ENCODE peak calls at places on chromosome 9, in five cellular contexts. E, B, R, S and C are unnamed samples. For H3K4me1, the result is how much of the 10 kb centered on the place peaks cover.

GRCh38 chr9:13278368-13279246 is 885 bp downstream of the MPDZ start:
- DNase-seq in B (peak), R (peak), E (no peak), S (peak), C (peak)

GRCh38 chr9:38486837-38487236 is 62.6 kb upstream of the IGFBPL1 start:
- DNase-seq in B (no peak), R (no peak), S (no peak), E (no peak), C (no peak)

GRCh38 chr9:504921-505821 is 290.5 kb downstream of the DOCK8 start:
- DNase-seq in B (peak), S (peak), R (peak), E (no peak), C (no peak)

GRCh38 chr9:133609311-133610098 is at the start of gene FAM163B:
- DNase-seq in B (no peak), E (no peak), S (peak), R (peak), C (peak)

GRCh38 chr9:132673355-132673754 is 3.1 kb downstream of the GTF3C4 start:
- DNase-seq in R (no peak), B (peak), S (no peak), E (no peak), C (peak)

GRCh38 chr9:14618851-14619250 is 74.4 kb downstream of the ZDHHC21 start:
- DNase-seq in R (no peak), B (no peak), E (no peak), S (no peak), C (no peak)

GRCh38 chr9:12916037-12916436 is 141.2 kb downstream of the LURAP1L start:
- DNase-seq in E (no peak), B (no peak), S (no peak), R (no peak), C (peak)

GRCh38 chr9:68741234-68741633 is 36.2 kb downstream of the PIP5K1B start:
- DNase-seq in R (no peak), B (no peak), S (no peak), E (no peak), C (no peak)

DNA sequence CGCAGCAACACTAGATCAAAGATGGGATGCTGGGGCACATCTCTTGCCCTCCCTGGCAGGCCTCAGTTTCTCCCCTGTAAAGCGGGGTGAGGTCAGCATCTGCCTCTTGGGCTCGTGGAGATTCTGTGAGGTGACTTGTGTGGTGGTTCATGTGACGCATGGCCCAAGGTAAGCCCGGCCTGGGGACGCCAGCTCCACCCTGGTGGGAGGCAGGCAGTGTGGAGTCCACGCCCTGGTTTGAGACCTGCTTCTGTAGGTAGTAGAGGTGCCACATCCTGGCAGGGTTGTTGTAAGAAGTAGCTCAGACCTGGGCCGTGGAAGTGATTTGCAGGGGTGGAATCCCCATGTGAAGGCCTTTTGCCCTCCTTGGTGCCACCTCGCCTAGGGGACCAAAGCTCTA is 101.5 kb downstream of the DAB2IP start:
- DNase-seq in E (no peak), B (no peak), S (no peak), R (no peak), C (no peak)
- H3K4me1 ChIP-seq in E (under half), B (under half), S (half or more), R (half or more), C (under half)

GRCh38 chr9:77987104-77987656 is 44.4 kb downstream of the GNAQ start:
- DNase-seq in E (no peak), B (no peak), S (no peak), R (no peak), C (no peak)
- H3K4me1 ChIP-seq in E (under half), B (under half), S (under half), R (under half), C (under half)

GRCh38 chr9:123059472-123060220 is 26.2 kb downstream of the GPR21 start:
- DNase-seq in B (no peak), R (no peak), E (no peak), S (no peak), C (no peak)
- H3K4me1 ChIP-seq in B (under half), R (under half), E (under half), S (under half), C (under half)

GRCh38 chr9:129318121-129319075 is 140.3 kb upstream of the IER5L start:
- DNase-seq in E (no peak), R (peak), B (no peak), S (peak), C (no peak)
- H3K4me1 ChIP-seq in E (under half), R (under half), B (under half), S (under half), C (half or more)

GRCh38 chr9:91896513-91897121 is 53.4 kb downstream of the ROR2 start:
- DNase-seq in S (peak), E (no peak), B (no peak), R (peak), C (peak)

GRCh38 chr9:91897201-91897600 is 52.8 kb downstream of the ROR2 start:
- DNase-seq in E (no peak), S (no peak), R (no peak), B (no peak), C (no peak)

GRCh38 chr9:91896096-91896495 is 53.9 kb downstream of the ROR2 start:
- DNase-seq in B (no peak), R (no peak), S (no peak), E (no peak), C (peak)

GRCh38 chr9:91891915-91892314 is 58.1 kb downstream of the ROR2 start:
- DNase-seq in S (no peak), R (no peak), B (no peak), E (no peak), C (no peak)

GRCh38 chr9:91894023-91894422 is 56.0 kb downstream of the ROR2 start:
- DNase-seq in S (no peak), R (no peak), B (no peak), E (no peak), C (no peak)
- H3K4me1 ChIP-seq in S (under half), R (under half), B (under half), E (under half), C (under half)

GRCh38 chr9:35727676-35728040 is 4.3 kb downstream of the TLN1 start:
- DNase-seq in R (no peak), S (no peak), B (no peak), E (no peak), C (no peak)

GRCh38 chr9:35729101-35729500 is 2.9 kb downstream of the TLN1 start:
- DNase-seq in E (no peak), R (no peak), B (no peak), S (no peak), C (no peak)

GRCh38 chr9:35729700-35730485 is 2.1 kb downstream of the TLN1 start:
- DNase-seq in B (peak), S (no peak), R (peak), E (peak), C (peak)

GRCh38 chr9:35726876-35727438 is 5.0 kb downstream of the TLN1 start:
- DNase-seq in B (peak), S (no peak), E (no peak), R (peak), C (peak)

DNA sequence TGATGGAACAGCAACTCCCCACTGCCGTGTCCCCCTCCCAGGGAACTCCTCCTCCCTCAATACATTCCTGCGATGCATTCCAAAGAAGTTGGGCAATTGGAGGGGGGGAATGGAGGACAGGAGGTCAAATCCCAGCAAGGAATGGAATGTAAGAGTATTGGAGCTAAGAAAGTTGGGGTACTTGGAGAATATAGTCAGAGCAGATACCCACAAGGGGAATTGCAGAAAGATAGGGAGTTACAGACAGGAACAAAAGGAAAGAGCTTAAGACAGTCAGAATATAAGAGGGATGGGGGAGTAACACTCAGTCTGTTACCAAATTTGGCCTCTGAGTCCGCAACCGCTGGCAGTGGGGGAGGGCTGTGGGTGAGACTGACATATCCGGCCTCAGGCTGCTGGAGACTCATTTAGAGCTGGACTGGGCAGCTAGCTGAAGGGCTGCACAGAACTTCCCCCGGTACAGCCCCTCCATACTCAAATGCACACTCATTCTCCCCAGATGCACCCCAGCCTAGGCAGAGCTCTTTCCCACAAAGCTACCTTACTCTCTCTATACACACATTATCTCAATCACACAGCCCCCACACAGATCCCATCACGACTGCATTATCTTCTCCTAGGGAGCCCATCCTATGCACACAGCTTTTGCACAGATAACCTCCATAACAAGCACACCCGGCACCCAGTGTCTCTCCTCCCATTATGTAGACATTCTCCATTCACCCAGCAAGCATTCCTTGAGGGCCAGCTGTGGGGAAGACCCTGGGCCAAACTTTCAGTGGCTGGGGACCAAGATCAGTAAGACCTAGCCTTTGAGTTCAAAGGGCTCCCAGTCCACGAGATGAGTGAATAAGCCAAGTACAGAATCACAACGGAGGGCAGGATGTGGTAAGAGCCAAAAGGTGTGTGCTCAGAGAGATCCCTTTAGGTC is 3.7 kb downstream of the TLN1 start:
- DNase-seq in S (peak), E (no peak), R (peak), B (peak), C (peak)
- H3K4me1 ChIP-seq in S (under half), E (half or more), R (half or more), B (under half), C (half or more)